ENCODE peak calls at places on chromosomes 1 and 21, in ten cellular contexts. T is astrocyte; A is Daoy; U is activated CD4-positive, alpha-beta T cell treated with anti-CD3 and anti-CD28 coated beads, Interleukin-2, amount 50 U/mL, for 24 hours; V is CD4-positive, alpha-beta memory T cell; O is ELF-1; H is CMK; E is heart right ventricle; D is stimulated activated CD4-positive, alpha-beta T cell treated with anti-CD3 and anti-CD28 coated beads, Interleukin-4, amount 100 ng/mL, for 48 hours; J is T-helper 2 cell treated with Interferon-gamma antibody and Interleukin-4, amounts not matched to agents 5 μg/mL and 100 μg/mL, for 36 hours. X is an unnamed sample.

GRCh38 chr1:77030401-77031100 is 163.3 kb downstream of the ST6GALNAC5 start:
- DNase-seq in A (no peak), J (no peak), V (no peak), H (no peak), T (no peak), D (no peak), U (no peak), O (no peak), E (no peak), X (no peak)

GRCh38 chr1:2840036-2840809 is 38.7 kb upstream of the TTC34 start:
- DNase-seq in U (peak), V (peak), A (peak), J (no peak), E (no peak), T (no peak), O (peak), H (peak), D (peak), X (no peak)

GRCh38 chr1:71307451-71307850 is 226.6 kb upstream of the ZRANB2 start:
- DNase-seq in A (no peak), U (no peak), D (no peak), H (no peak), O (peak), V (no peak), J (no peak), E (no peak), T (peak), X (peak)

GRCh38 chr1:163265547-163265946 is 56.2 kb upstream of the NUF2 start:
- DNase-seq in J (no peak), A (no peak), E (no peak), O (no peak), V (no peak), T (no peak), H (no peak), U (no peak), D (no peak), X (peak)

GRCh38 chr1:18635833-18636671 is 5.4 kb downstream of the PAX7 start:
- DNase-seq in A (peak), T (no peak), D (no peak), H (no peak), J (no peak), O (peak), E (no peak), V (no peak), U (no peak), X (peak)

GRCh38 chr1:163758977-163759670 is 437.4 kb downstream of the NUF2 start:
- DNase-seq in E (no peak), A (no peak), J (no peak), O (no peak), V (no peak), U (no peak), D (no peak), T (peak), H (no peak), X (no peak)

GRCh38 chr1:209063816-209064664 is 519.5 kb upstream of the CAMK1G start:
- DNase-seq in A (no peak), T (no peak), O (peak), J (no peak), H (no peak), D (no peak), E (no peak), U (no peak), V (no peak), X (no peak)

GRCh38 chr1:178541396-178541795 is 28.5 kb downstream of the TEX35 start:
- DNase-seq in V (no peak), D (no peak), O (no peak), H (no peak), U (no peak), J (no peak), E (no peak), A (no peak), T (no peak), X (no peak)

GRCh38 chr1:242468749-242469148 is 55.7 kb downstream of the PLD5 start:
- DNase-seq in D (no peak), V (no peak), E (no peak), U (no peak), O (no peak), H (no peak), J (no peak), T (no peak), A (peak), X (peak)

GRCh38 chr1:235954306-235955283 is 87.9 kb upstream of the LYST start:
- DNase-seq in E (no peak), V (peak), T (no peak), H (no peak), U (no peak), J (peak), D (no peak), A (no peak), O (no peak), X (peak)

GRCh38 chr1:67626090-67626489 is 58.9 kb upstream of the GADD45A start:
- DNase-seq in V (no peak), H (no peak), A (no peak), U (no peak), O (no peak), T (no peak), J (no peak), E (no peak), D (no peak), X (no peak)

GRCh38 chr1:20197329-20197791 is 11.0 kb upstream of the PLA2G2C start:
- DNase-seq in U (no peak), D (no peak), V (no peak), H (no peak), A (no peak), O (no peak), J (no peak), T (no peak), E (no peak), X (no peak)

GRCh38 chr1:214823311-214824117 is 220.5 kb downstream of the CENPF start:
- DNase-seq in A (no peak), J (no peak), U (no peak), V (no peak), T (no peak), O (peak), E (no peak), D (no peak), H (no peak), X (no peak)

GRCh38 chr1:94903318-94904009 is 23.4 kb downstream of the CNN3 start:
- DNase-seq in U (no peak), V (no peak), H (no peak), O (no peak), D (no peak), E (no peak), A (no peak), J (no peak), T (peak), X (no peak)

GRCh38 chr1:7810395-7810794 is 26.3 kb downstream of the PER3 start:
- DNase-seq in D (peak), O (no peak), H (no peak), V (no peak), U (no peak), A (peak), J (peak), E (no peak), T (peak), X (peak)

GRCh38 chr1:150165622-150166612 is 16.2 kb downstream of the PLEKHO1 start:
- DNase-seq in A (peak), V (peak), E (peak), H (no peak), D (no peak), U (no peak), T (no peak), J (peak), O (peak), X (peak)

GRCh38 chr1:15578921-15579682 is 5.7 kb downstream of the AGMAT start:
- DNase-seq in E (no peak), T (no peak), J (peak), O (no peak), A (no peak), V (peak), U (peak), H (no peak), D (no peak), X (no peak)

GRCh38 chr1:223189903-223190724 is 47.1 kb upstream of the TLR5 start:
- DNase-seq in D (peak), V (peak), O (no peak), J (peak), T (peak), A (peak), H (no peak), U (peak), E (no peak), X (no peak)

GRCh38 chr1:228361314-228362140 is 45.1 kb downstream of the TRIM11 start:
- DNase-seq in T (no peak), H (no peak), V (no peak), O (no peak), A (no peak), D (no peak), U (no peak), E (no peak), J (no peak), X (no peak)

GRCh38 chr21:45615145-45615711 is 28.3 kb upstream of the PCBP3 start:
- DNase-seq in E (no peak), O (no peak), H (no peak), T (peak), V (peak), A (peak), U (peak), J (peak), D (peak), X (peak)

GRCh38 chr1:23810818-23811420 is 10.4 kb upstream of the GALE start:
- DNase-seq in O (peak), H (no peak), V (peak), D (no peak), U (peak), E (peak), A (peak), J (peak), T (no peak), X (peak)

GRCh38 chr1:53285969-53286760 is 41.7 kb downstream of the LRP8 start:
- DNase-seq in V (no peak), U (no peak), A (no peak), T (no peak), D (no peak), E (no peak), J (no peak), H (no peak), O (no peak), X (no peak)

GRCh38 chr1:48039088-48040049 is 42.2 kb upstream of the TRABD2B start:
- DNase-seq in D (no peak), V (no peak), O (no peak), T (no peak), E (no peak), U (no peak), A (peak), J (no peak), H (no peak), X (peak)

GRCh38 chr1:19410393-19410792 is 74.9 kb downstream of the CAPZB start:
- DNase-seq in D (no peak), E (no peak), H (no peak), A (no peak), V (no peak), O (no peak), U (no peak), J (no peak), T (no peak), X (no peak)

GRCh38 chr1:106831511-106831910 is 225.0 kb upstream of the PRMT6 start:
- DNase-seq in J (no peak), H (no peak), O (no peak), E (no peak), D (no peak), A (no peak), V (no peak), T (no peak), U (no peak), X (peak)

GRCh38 chr1:200180821-200181220 is 153.3 kb downstream of the NR5A2 start:
- DNase-seq in D (no peak), H (no peak), A (peak), J (no peak), V (no peak), U (no peak), E (peak), O (no peak), T (peak), X (peak)

GRCh38 chr1:170929412-170929834 is 5.9 kb upstream of the MROH9 start:
- DNase-seq in U (no peak), D (no peak), E (no peak), O (no peak), H (no peak), V (no peak), T (peak), J (no peak), A (no peak), X (no peak)

GRCh38 chr1:38551908-38552307 is 307.7 kb downstream of the RRAGC start:
- DNase-seq in T (no peak), J (no peak), O (no peak), U (no peak), D (no peak), V (no peak), E (no peak), A (no peak), H (no peak), X (no peak)

GRCh38 chr1:78303620-78304019 is 187.2 kb upstream of the PTGFR start:
- DNase-seq in A (peak), U (no peak), E (peak), J (no peak), T (peak), V (no peak), D (no peak), H (no peak), O (no peak), X (peak)

X was measured in renal cortical epithelial cell.